ENCODE peak calls at places on chromosomes 13 and 19, in ten cellular contexts. X is SK-N-SH, R is epithelial cell of esophagus, U is AG09309, I is testis, G is foreskin fibroblast, K is B cell, Y is RWPE1, V is thoracic aorta, P is heart right ventricle. E is an unnamed sample.

GRCh38 chr19:401836-402535 is 7.0 kb downstream of the C2CD4C start:
- DNase-seq in X (peak; percentile 77), R (no peak), U (no peak), I (no peak), G (peak; percentile 28), K (no peak), Y (no peak), V (no peak), P (peak; percentile 6), E (no peak)

GRCh38 chr19:13024958-13025653 is 29.8 kb downstream of the NFIX start:
- DNase-seq in X (no peak), R (no peak), U (no peak), I (no peak), G (no peak), K (no peak), Y (no peak), V (no peak), P (no peak), E (no peak)

GRCh38 chr19:45607071-45608029 is 5.3 kb upstream of the GPR4 start:
- DNase-seq in X (peak; percentile 83), R (peak; percentile 61), U (no peak), I (peak; percentile 79), G (peak; percentile 83), K (peak; percentile 56), Y (peak; percentile 36), V (no peak), P (peak; percentile 81), E (peak; percentile 56)

GRCh38 chr13:49606747-49607648 is 21.3 kb upstream of the ARL11 start:
- DNase-seq in X (peak; percentile 75), R (peak; percentile 89), U (peak; percentile 63), I (peak; percentile 92), G (peak; percentile 93), K (peak; percentile 69), Y (peak; percentile 69), V (peak; percentile 58), P (peak; percentile 85), E (peak; percentile 77)

GRCh38 chr19:1243768-1244692 is 2.5 kb downstream of the ATP5F1D start:
- DNase-seq in X (peak; percentile 86), R (peak; percentile 86), U (no peak), I (peak; percentile 90), G (peak; percentile 93), K (peak; percentile 97), Y (peak; percentile 75), V (no peak), P (peak; percentile 90), E (peak; percentile 89)

GRCh38 chr13:112693831-112694497 is 4.1 kb downstream of the ATP11A start:
- DNase-seq in X (no peak), R (peak; percentile 87), U (peak; percentile 54), I (peak; percentile 53), G (peak; percentile 87), K (no peak), Y (no peak), V (no peak), P (no peak), E (no peak)

GRCh38 chr19:43636121-43636683 is 3.4 kb downstream of the CADM4 start:
- DNase-seq in X (no peak), R (no peak), U (no peak), I (no peak), G (no peak), K (no peak), Y (no peak), V (no peak), P (no peak), E (no peak)

GRCh38 chr13:43848250-43848649 is 31.3 kb downstream of the CCDC122 start:
- DNase-seq in X (no peak), R (peak; percentile 41), U (peak; percentile 72), I (no peak), G (peak; percentile 70), K (no peak), Y (peak; percentile 13), V (no peak), P (no peak), E (no peak)

GRCh38 chr19:17359905-17360800 is 17.0 kb downstream of the PLVAP start:
- DNase-seq in X (no peak), R (no peak), U (no peak), I (no peak), G (no peak), K (no peak), Y (no peak), V (no peak), P (no peak), E (no peak)

GRCh38 chr13:82477436-82477835 is 1404.8 kb downstream of the SLITRK1 start:
- DNase-seq in X (no peak), R (no peak), U (no peak), I (no peak), G (no peak), K (no peak), Y (no peak), V (no peak), P (no peak), E (no peak)

GRCh38 chr13:112844879-112845278 is 124.1 kb upstream of the MCF2L start:
- DNase-seq in X (no peak), R (no peak), U (no peak), I (no peak), G (no peak), K (no peak), Y (no peak), V (no peak), P (no peak), E (no peak)

GRCh38 chr19:17754634-17755532 is 3.6 kb downstream of the FCHO1 start:
- DNase-seq in X (no peak), R (peak; percentile 49), U (no peak), I (no peak), G (no peak), K (peak; percentile 82), Y (no peak), V (no peak), P (no peak), E (peak; percentile 82)

GRCh38 chr19:10568444-10568825 is 344 bp downstream of the CDKN2D start:
- DNase-seq in X (no peak), R (peak; percentile 74), U (no peak), I (no peak), G (peak; percentile 57), K (no peak), Y (no peak), V (no peak), P (no peak), E (no peak)

GRCh38 chr19:15379996-15380647 is 535 bp upstream of the AKAP8 start:
- DNase-seq in X (no peak), R (peak; percentile 71), U (no peak), I (peak; percentile 48), G (peak; percentile 69), K (no peak), Y (peak; percentile 49), V (no peak), P (no peak), E (peak; percentile 72)

GRCh38 chr19:10517361-10517759 is at the start of gene S1PR5:
- DNase-seq in X (peak; percentile 70), R (peak; percentile 44), U (no peak), I (no peak), G (no peak), K (no peak), Y (no peak), V (no peak), P (peak; percentile 21), E (peak; percentile 45)

GRCh38 chr13:113581871-113582270 is 2.7 kb upstream of the TFDP1 start:
- DNase-seq in X (no peak), R (no peak), U (no peak), I (peak; percentile 13), G (no peak), K (no peak), Y (no peak), V (no peak), P (no peak), E (no peak)

GRCh38 chr19:3178973-3179738 is 587 bp downstream of the S1PR4 start:
- DNase-seq in X (no peak), R (no peak), U (no peak), I (no peak), G (no peak), K (no peak), Y (no peak), V (no peak), P (no peak), E (peak; percentile 57)

GRCh38 chr19:47750752-47751151 is 5.4 kb downstream of the NOP53 start:
- DNase-seq in X (no peak), R (no peak), U (no peak), I (no peak), G (no peak), K (peak; percentile 21), Y (no peak), V (no peak), P (no peak), E (no peak)

DNA sequence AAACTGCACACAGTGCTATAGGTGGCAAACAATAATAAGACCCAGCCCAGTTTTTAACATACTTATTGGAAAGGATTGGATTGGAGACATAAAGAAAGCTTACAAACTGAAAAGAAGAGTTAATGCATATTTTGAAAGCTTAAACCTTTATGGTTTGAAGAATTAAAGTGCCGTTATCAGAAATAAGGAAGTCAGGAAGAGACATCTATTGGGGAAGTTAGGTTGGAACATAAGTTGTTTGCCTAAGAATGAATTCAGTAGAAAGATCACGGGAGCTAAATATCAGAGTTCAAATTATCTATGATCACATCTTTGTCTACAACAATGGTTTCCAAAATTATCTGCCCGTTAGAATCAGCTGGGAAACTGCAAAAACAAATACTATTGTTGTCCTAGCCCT is 767.9 kb downstream of the PCDH9 start:
- DNase-seq in X (no peak), R (no peak), U (no peak), I (no peak), G (no peak), K (no peak), Y (no peak), V (no peak), P (no peak), E (no peak)
- TF ChIP-seq CTCF in X (no peak), R (no peak), U (no peak), I (no peak), G (no peak), K (no peak), Y (no peak), V (no peak), P (no peak), E (no peak)

GRCh38 chr19:4449022-4449825 is 8.4 kb downstream of the UBXN6 start:
- DNase-seq in X (peak; percentile 41), R (no peak), U (no peak), I (peak; percentile 67), G (no peak), K (peak; percentile 23), Y (no peak), V (no peak), P (peak; percentile 81), E (no peak)
- TF ChIP-seq CTCF in X (no peak), R (no peak), U (no peak), I (no peak), G (no peak), K (no peak), Y (no peak), V (no peak), P (no peak), E (no peak)

DNA sequence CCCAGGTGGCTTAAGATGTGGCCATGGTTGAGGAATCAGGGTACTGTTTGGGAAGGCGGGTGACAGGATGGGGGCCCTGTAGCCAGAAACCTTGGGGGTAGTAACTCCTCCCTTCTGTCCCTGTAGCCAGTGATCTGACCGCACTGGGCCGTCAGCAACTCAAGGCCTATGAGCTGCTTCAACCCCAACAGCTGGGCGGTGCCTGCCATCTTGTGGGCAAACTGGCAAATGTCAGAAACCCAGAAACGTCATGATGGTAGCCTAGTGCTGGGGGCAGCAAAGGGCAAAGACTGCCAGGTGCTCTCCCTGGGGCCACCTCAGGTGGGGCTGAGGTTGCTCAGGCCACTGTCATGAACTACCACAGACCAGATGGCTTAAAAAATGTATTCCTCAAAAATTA is 3.5 kb downstream of the COPE start:
- DNase-seq in X (peak; percentile 80), R (peak; percentile 64), U (no peak), I (peak; percentile 82), G (peak; percentile 78), K (no peak), Y (no peak), V (no peak), P (no peak), E (no peak)
- TF ChIP-seq CTCF in X (peak; percentile 49), R (peak; percentile 52), U (peak; percentile 40), I (peak; percentile 40), G (peak; percentile 34), K (peak; percentile 38), Y (no peak), V (no peak), P (no peak), E (peak; percentile 13)

GRCh38 chr13:85737952-85738351 is 61.3 kb downstream of the SLITRK6 start:
- DNase-seq in X (no peak), R (no peak), U (no peak), I (no peak), G (no peak), K (no peak), Y (no peak), V (no peak), P (no peak), E (no peak)
- TF ChIP-seq CTCF in X (no peak), R (no peak), U (no peak), I (no peak), G (no peak), K (no peak), Y (no peak), V (no peak), P (no peak), E (no peak)

E was measured in GM13976.